ENCODE peak calls at places on chromosome 5, in ten cellular contexts. Z, X, Y, T, M, D, E, J, U and O are unnamed samples.

GRCh38 chr5:17150498-17150897 is 66.9 kb upstream of the BASP1 start:
- DNase-seq in Z (no peak), X (no peak), Y (no peak), T (no peak), M (no peak), D (no peak), E (no peak), J (no peak), U (no peak), O (no peak)

GRCh38 chr5:151724360-151724759 is 34.1 kb downstream of the ATOX1 start:
- DNase-seq in Z (peak), X (no peak), Y (no peak), T (no peak), M (no peak), D (no peak), E (no peak), J (no peak), U (no peak), O (no peak)

GRCh38 chr5:124963236-124963929 is 216.9 kb upstream of the ZNF608 start:
- DNase-seq in Z (no peak), X (peak), Y (peak), T (no peak), M (no peak), D (no peak), E (no peak), J (no peak), U (no peak), O (peak)

GRCh38 chr5:110401881-110402280 is 324.6 kb downstream of the TMEM232 start:
- DNase-seq in Z (no peak), X (no peak), Y (peak), T (no peak), M (no peak), D (no peak), E (no peak), J (no peak), U (no peak), O (no peak)

GRCh38 chr5:38447786-38448185 is 108.7 kb downstream of the LIFR start:
- DNase-seq in Z (peak), X (no peak), Y (peak), T (no peak), M (peak), D (peak), E (no peak), J (no peak), U (no peak), O (no peak)

GRCh38 chr5:11734369-11734768 is 169.9 kb downstream of the CTNND2 start:
- DNase-seq in Z (no peak), X (no peak), Y (no peak), T (no peak), M (no peak), D (no peak), E (no peak), J (no peak), U (no peak), O (no peak)

GRCh38 chr5:96963267-96963666 is 27.4 kb downstream of the LNPEP start:
- DNase-seq in Z (peak), X (no peak), Y (peak), T (no peak), M (peak), D (peak), E (peak), J (peak), U (no peak), O (peak)

GRCh38 chr5:78554595-78554994 is 94.0 kb downstream of the LHFPL2 start:
- DNase-seq in Z (no peak), X (no peak), Y (no peak), T (no peak), M (no peak), D (no peak), E (no peak), J (no peak), U (no peak), O (no peak)

GRCh38 chr5:178388381-178389030 is 155.9 kb upstream of the PHYKPL start:
- DNase-seq in Z (no peak), X (peak), Y (no peak), T (no peak), M (no peak), D (peak), E (no peak), J (no peak), U (peak), O (no peak)

GRCh38 chr5:59036274-59036961 is 453.5 kb downstream of the RAB3C start:
- DNase-seq in Z (no peak), X (peak), Y (peak), T (no peak), M (peak), D (no peak), E (no peak), J (peak), U (peak), O (peak)

GRCh38 chr5:62960781-62961180 is 382.2 kb downstream of the LRRC70 start:
- DNase-seq in Z (no peak), X (no peak), Y (no peak), T (no peak), M (no peak), D (no peak), E (no peak), J (no peak), U (no peak), O (no peak)

GRCh38 chr5:133945561-133945960 is 22.9 kb downstream of the C5orf15 start:
- DNase-seq in Z (peak), X (no peak), Y (no peak), T (no peak), M (no peak), D (no peak), E (no peak), J (no peak), U (no peak), O (no peak)

GRCh38 chr5:136090319-136090718 is 42.3 kb upstream of the SMAD5 start:
- DNase-seq in Z (no peak), X (no peak), Y (no peak), T (no peak), M (no peak), D (no peak), E (no peak), J (no peak), U (no peak), O (no peak)

GRCh38 chr5:71693828-71694427 is 25.1 kb upstream of the CARTPT start:
- DNase-seq in Z (no peak), X (no peak), Y (no peak), T (no peak), M (no peak), D (no peak), E (no peak), J (no peak), U (no peak), O (peak)

GRCh38 chr5:135821061-135821781 is 13.2 kb upstream of the SLC25A48 start:
- DNase-seq in Z (no peak), X (no peak), Y (no peak), T (no peak), M (peak), D (peak), E (peak), J (no peak), U (no peak), O (no peak)

GRCh38 chr5:107005653-107006052 is 665.1 kb downstream of the EFNA5 start:
- DNase-seq in Z (no peak), X (no peak), Y (no peak), T (no peak), M (no peak), D (no peak), E (no peak), J (no peak), U (no peak), O (no peak)

GRCh38 chr5:156543348-156543747 is 216.4 kb downstream of the SGCD start:
- DNase-seq in Z (no peak), X (no peak), Y (no peak), T (no peak), M (no peak), D (no peak), E (no peak), J (no peak), U (no peak), O (peak)

GRCh38 chr5:6568383-6568782 is 64.5 kb downstream of the NSUN2 start:
- DNase-seq in Z (no peak), X (no peak), Y (no peak), T (no peak), M (no peak), D (peak), E (no peak), J (no peak), U (no peak), O (no peak)

GRCh38 chr5:135833961-135834638 is 363 bp upstream of the SLC25A48 start:
- DNase-seq in Z (no peak), X (no peak), Y (peak), T (no peak), M (no peak), D (peak), E (no peak), J (no peak), U (no peak), O (no peak)

GRCh38 chr5:8522635-8523034 is 653.7 kb downstream of the MTRR start:
- DNase-seq in Z (no peak), X (no peak), Y (no peak), T (no peak), M (no peak), D (no peak), E (no peak), J (no peak), U (no peak), O (no peak)

GRCh38 chr5:150057052-150057451 is 29.3 kb downstream of the CSF1R start:
- DNase-seq in Z (no peak), X (no peak), Y (no peak), T (no peak), M (no peak), D (no peak), E (no peak), J (no peak), U (no peak), O (no peak)

GRCh38 chr5:57745029-57745428 is 262.4 kb upstream of the ACTBL2 start:
- DNase-seq in Z (no peak), X (no peak), Y (no peak), T (no peak), M (no peak), D (no peak), E (no peak), J (no peak), U (no peak), O (no peak)

GRCh38 chr5:124744170-124744911 is 2.1 kb downstream of the ZNF608 start:
- DNase-seq in Z (peak), X (no peak), Y (peak), T (no peak), M (no peak), D (peak), E (peak), J (no peak), U (peak), O (no peak)

GRCh38 chr5:56247596-56247995 is 14.5 kb upstream of the ANKRD55 start:
- DNase-seq in Z (no peak), X (no peak), Y (peak), T (no peak), M (peak), D (no peak), E (no peak), J (no peak), U (no peak), O (no peak)

GRCh38 chr5:91898865-91899264 is 515.7 kb upstream of the ARRDC3 start:
- DNase-seq in Z (no peak), X (no peak), Y (no peak), T (no peak), M (no peak), D (no peak), E (no peak), J (no peak), U (no peak), O (peak)

GRCh38 chr5:99936911-99937310 is 598.3 kb upstream of the FAM174A start:
- DNase-seq in Z (no peak), X (no peak), Y (no peak), T (no peak), M (no peak), D (no peak), E (no peak), J (no peak), U (no peak), O (no peak)

GRCh38 chr5:102421647-102422046 is 77.2 kb downstream of the SLCO6A1 start:
- DNase-seq in Z (peak), X (no peak), Y (no peak), T (no peak), M (no peak), D (peak), E (no peak), J (no peak), U (no peak), O (peak)

GRCh38 chr5:173591300-173591622 is 25.2 kb downstream of the BOD1 start:
- DNase-seq in Z (no peak), X (no peak), Y (no peak), T (no peak), M (peak), D (peak), E (no peak), J (no peak), U (no peak), O (peak)